ENCODE peak calls at places on chromosomes 2 and 18, in eight cellular contexts. U, V, P, K, M, O, X and Q are unnamed samples.

GRCh38 chr2:48209214-48209885 is 303.1 kb upstream of the FBXO11 start:
- DNase-seq in U (no peak), V (no peak), P (no peak), K (no peak), M (no peak), O (no peak), X (no peak), Q (no peak)

GRCh38 chr2:26016012-26016742 is 17.7 kb upstream of the RAB10 start:
- DNase-seq in U (no peak), V (no peak), P (no peak), K (no peak), M (no peak), O (no peak), X (no peak), Q (no peak)

GRCh38 chr2:220966636-220967035 is 605.5 kb downstream of the EPHA4 start:
- DNase-seq in U (no peak), V (no peak), P (no peak), K (no peak), M (no peak), O (peak), X (no peak), Q (no peak)

GRCh38 chr18:37019157-37019571 is 190.2 kb downstream of the KIAA1328 start:
- DNase-seq in U (no peak), V (no peak), P (no peak), K (peak), M (no peak), O (no peak), X (no peak), Q (peak)

GRCh38 chr2:96702098-96702785 is 37.6 kb downstream of the LMAN2L start:
- DNase-seq in U (no peak), V (no peak), P (no peak), K (no peak), M (no peak), O (peak), X (no peak), Q (no peak)

GRCh38 chr2:71831208-71831577 is 316.5 kb downstream of the CYP26B1 start:
- DNase-seq in U (no peak), V (no peak), P (no peak), K (no peak), M (no peak), O (peak), X (no peak), Q (no peak)

GRCh38 chr2:181444654-181445053 is 12.5 kb upstream of the ITGA4 start:
- DNase-seq in U (no peak), V (no peak), P (no peak), K (no peak), M (no peak), O (no peak), X (no peak), Q (no peak)

GRCh38 chr18:28039078-28039477 is 137.9 kb downstream of the CDH2 start:
- DNase-seq in U (no peak), V (no peak), P (no peak), K (no peak), M (no peak), O (no peak), X (no peak), Q (no peak)

GRCh38 chr2:174776223-174776622 is 12.0 kb upstream of the CHRNA1 start:
- DNase-seq in U (peak), V (peak), P (no peak), K (no peak), M (no peak), O (no peak), X (no peak), Q (no peak)

GRCh38 chr2:100821913-100822260 is 1.9 kb downstream of the NPAS2 start:
- DNase-seq in U (no peak), V (no peak), P (no peak), K (no peak), M (no peak), O (no peak), X (no peak), Q (no peak)

GRCh38 chr2:130316596-130316995 is 26.1 kb upstream of the IMP4 start:
- DNase-seq in U (no peak), V (no peak), P (no peak), K (no peak), M (no peak), O (no peak), X (no peak), Q (no peak)

GRCh38 chr2:64922482-64923384 is 66.5 kb upstream of the SLC1A4 start:
- DNase-seq in U (peak), V (no peak), P (no peak), K (no peak), M (no peak), O (no peak), X (no peak), Q (no peak)

GRCh38 chr2:12702661-12703121 is 14.0 kb upstream of the TRIB2 start:
- DNase-seq in U (no peak), V (no peak), P (no peak), K (peak), M (no peak), O (no peak), X (no peak), Q (no peak)

GRCh38 chr2:165238295-165238694 is 919 bp upstream of the SCN2A start:
- DNase-seq in U (no peak), V (no peak), P (no peak), K (no peak), M (no peak), O (peak), X (no peak), Q (no peak)

GRCh38 chr2:41907716-41908328 is 140.0 kb upstream of the PKDCC start:
- DNase-seq in U (no peak), V (no peak), P (no peak), K (no peak), M (no peak), O (peak), X (no peak), Q (no peak)

GRCh38 chr2:119517433-119517832 is 6.8 kb downstream of the SCTR start:
- DNase-seq in U (peak), V (peak), P (no peak), K (peak), M (no peak), O (peak), X (peak), Q (no peak)

GRCh38 chr18:79182047-79182713 is 113.0 kb downstream of the ATP9B start:
- DNase-seq in U (peak), V (no peak), P (no peak), K (no peak), M (no peak), O (no peak), X (no peak), Q (peak)

GRCh38 chr2:177530513-177531039 is 138.0 kb downstream of the AGPS start:
- DNase-seq in U (no peak), V (no peak), P (no peak), K (no peak), M (no peak), O (no peak), X (no peak), Q (no peak)

GRCh38 chr2:133888107-133888506 is 319.8 kb upstream of the NCKAP5 start:
- DNase-seq in U (no peak), V (no peak), P (no peak), K (no peak), M (no peak), O (no peak), X (no peak), Q (no peak)

GRCh38 chr2:215886026-215886425 is 127.3 kb downstream of the MREG start:
- DNase-seq in U (no peak), V (no peak), P (no peak), K (no peak), M (no peak), O (no peak), X (no peak), Q (no peak)

GRCh38 chr2:158100411-158100810 is 1.3 kb upstream of the UPP2 start:
- DNase-seq in U (no peak), V (no peak), P (no peak), K (no peak), M (no peak), O (no peak), X (no peak), Q (no peak)

GRCh38 chr2:5077479-5078089 is 614.6 kb upstream of the SOX11 start:
- DNase-seq in U (no peak), V (no peak), P (no peak), K (no peak), M (no peak), O (no peak), X (no peak), Q (no peak)

GRCh38 chr2:149466635-149467034 is 120.9 kb downstream of the MMADHC start:
- DNase-seq in U (no peak), V (no peak), P (no peak), K (no peak), M (no peak), O (no peak), X (no peak), Q (no peak)

GRCh38 chr2:158686166-158686792 is 108.8 kb upstream of the DAPL1 start:
- DNase-seq in U (no peak), V (no peak), P (no peak), K (no peak), M (peak), O (no peak), X (no peak), Q (no peak)

GRCh38 chr2:62685986-62686625 is 19.4 kb upstream of the EHBP1 start:
- DNase-seq in U (no peak), V (no peak), P (no peak), K (no peak), M (no peak), O (no peak), X (no peak), Q (no peak)

GRCh38 chr2:233202531-233202944 is 48.9 kb upstream of the ATG16L1 start:
- DNase-seq in U (no peak), V (no peak), P (no peak), K (no peak), M (no peak), O (no peak), X (no peak), Q (no peak)

GRCh38 chr2:239595711-239596110 is 194.9 kb upstream of the HDAC4 start:
- DNase-seq in U (no peak), V (no peak), P (no peak), K (no peak), M (no peak), O (no peak), X (no peak), Q (no peak)

GRCh38 chr2:120344214-120344990 is 1.5 kb upstream of the INHBB start:
- DNase-seq in U (peak), V (peak), P (no peak), K (peak), M (no peak), O (no peak), X (no peak), Q (no peak)

GRCh38 chr18:22933206-22933957 is at the start of gene RBBP8:
- DNase-seq in U (peak), V (peak), P (peak), K (peak), M (peak), O (peak), X (peak), Q (peak)

GRCh38 chr2:95115418-95115817 is 6.2 kb downstream of the MRPS5 start:
- DNase-seq in U (peak), V (peak), P (peak), K (peak), M (peak), O (peak), X (peak), Q (peak)

GRCh38 chr2:45731146-45731545 is 79.7 kb downstream of the PRKCE start:
- DNase-seq in U (no peak), V (no peak), P (no peak), K (no peak), M (no peak), O (no peak), X (no peak), Q (no peak)